ENCODE peak calls at places on chromosomes 1 and 21, in six cellular contexts. D, I, K, A, O and R are unnamed samples.

GRCh38 chr1:207335695-207336363 is 14.4 kb downstream of the CD55 start:
- DNase-seq in D (no peak), I (no peak), K (peak), A (no peak), O (peak), R (no peak)

GRCh38 chr1:78839704-78840277 is 166.7 kb downstream of the ADGRL4 start:
- DNase-seq in D (no peak), I (peak), K (peak), A (no peak), O (no peak), R (no peak)

GRCh38 chr1:198467907-198468306 is 72.6 kb downstream of the ATP6V1G3 start:
- DNase-seq in D (no peak), I (no peak), K (no peak), A (no peak), O (no peak), R (no peak)

GRCh38 chr1:239761509-239761908 is 330.2 kb upstream of the FMN2 start:
- DNase-seq in D (no peak), I (no peak), K (no peak), A (no peak), O (no peak), R (no peak)

GRCh38 chr1:44405804-44406743 is 1.0 kb downstream of the RNF220 start:
- DNase-seq in D (peak), I (peak), K (no peak), A (no peak), O (no peak), R (no peak)

GRCh38 chr1:162902372-162902771 is 41.4 kb upstream of the CCDC190 start:
- DNase-seq in D (no peak), I (no peak), K (no peak), A (no peak), O (no peak), R (no peak)

GRCh38 chr1:164726235-164726634 is 167.3 kb downstream of the PBX1 start:
- DNase-seq in D (no peak), I (no peak), K (no peak), A (no peak), O (no peak), R (no peak)

GRCh38 chr1:73911849-73912248 is 286.1 kb downstream of the LRRIQ3 start:
- DNase-seq in D (no peak), I (no peak), K (no peak), A (no peak), O (no peak), R (no peak)

GRCh38 chr21:46569071-46569470 is 35.8 kb downstream of the S100B start:
- DNase-seq in D (no peak), I (no peak), K (no peak), A (no peak), O (no peak), R (no peak)

GRCh38 chr1:81880781-81881180 is 80.0 kb downstream of the ADGRL2 start:
- DNase-seq in D (no peak), I (no peak), K (no peak), A (no peak), O (no peak), R (no peak)

GRCh38 chr1:32107742-32108661 is at the start of gene KPNA6:
- DNase-seq in D (peak), I (peak), K (peak), A (peak), O (peak), R (peak)
- TF ChIP-seq POLR2A in D (peak), I (no peak), K (peak), A (peak), O (no peak), R (peak)

GRCh38 chr1:10211805-10212405 is 1.5 kb downstream of the KIF1B start:
- DNase-seq in D (peak), I (no peak), K (peak), A (no peak), O (no peak), R (no peak)

GRCh38 chr1:10209590-10209904 is 823 bp upstream of the KIF1B start:
- DNase-seq in D (no peak), I (no peak), K (no peak), A (no peak), O (no peak), R (no peak)

GRCh38 chr1:10212476-10212875 is 2.1 kb downstream of the KIF1B start:
- DNase-seq in D (no peak), I (no peak), K (no peak), A (no peak), O (peak), R (no peak)

GRCh38 chr1:10209905-10210810 is at the start of gene KIF1B:
- DNase-seq in D (peak), I (peak), K (peak), A (peak), O (peak), R (peak)

GRCh38 chr1:10210841-10211804 is 753 bp downstream of the KIF1B start:
- DNase-seq in D (peak), I (peak), K (peak), A (peak), O (peak), R (peak)
- TF ChIP-seq POLR2A in D (no peak), I (peak), K (peak), A (peak), O (no peak), R (no peak)

DNA sequence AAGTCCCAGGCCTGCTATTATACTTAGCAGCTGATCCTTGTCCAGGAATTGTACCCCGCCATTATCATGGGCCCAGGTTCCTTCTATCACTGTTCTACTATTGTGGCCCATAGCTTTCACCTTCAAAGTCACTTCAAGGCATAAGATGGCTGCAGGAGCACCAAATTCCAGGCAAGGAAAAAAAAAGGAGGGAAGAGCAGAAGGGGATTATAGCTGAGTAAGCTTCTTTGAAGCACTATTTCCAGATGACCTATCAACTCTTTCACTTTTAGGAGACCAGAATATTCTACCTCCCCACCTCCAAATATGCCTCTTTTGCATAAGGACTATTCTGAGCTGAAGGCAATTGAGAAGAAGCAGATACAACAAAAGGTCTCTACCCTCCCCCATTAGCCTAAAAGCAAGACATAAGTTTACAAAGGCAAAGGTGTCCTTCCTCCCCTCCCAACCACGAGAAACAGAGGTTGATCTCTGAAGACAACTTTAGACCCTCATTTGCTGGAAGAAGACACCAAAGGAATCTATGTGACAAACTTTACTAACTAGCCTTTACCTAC is 41.8 kb downstream of the PTAFR start:
- DNase-seq in D (no peak), I (no peak), K (no peak), A (no peak), O (no peak), R (no peak)
- TF ChIP-seq POLR2A in D (no peak), I (no peak), K (no peak), A (no peak), O (no peak), R (no peak)

DNA sequence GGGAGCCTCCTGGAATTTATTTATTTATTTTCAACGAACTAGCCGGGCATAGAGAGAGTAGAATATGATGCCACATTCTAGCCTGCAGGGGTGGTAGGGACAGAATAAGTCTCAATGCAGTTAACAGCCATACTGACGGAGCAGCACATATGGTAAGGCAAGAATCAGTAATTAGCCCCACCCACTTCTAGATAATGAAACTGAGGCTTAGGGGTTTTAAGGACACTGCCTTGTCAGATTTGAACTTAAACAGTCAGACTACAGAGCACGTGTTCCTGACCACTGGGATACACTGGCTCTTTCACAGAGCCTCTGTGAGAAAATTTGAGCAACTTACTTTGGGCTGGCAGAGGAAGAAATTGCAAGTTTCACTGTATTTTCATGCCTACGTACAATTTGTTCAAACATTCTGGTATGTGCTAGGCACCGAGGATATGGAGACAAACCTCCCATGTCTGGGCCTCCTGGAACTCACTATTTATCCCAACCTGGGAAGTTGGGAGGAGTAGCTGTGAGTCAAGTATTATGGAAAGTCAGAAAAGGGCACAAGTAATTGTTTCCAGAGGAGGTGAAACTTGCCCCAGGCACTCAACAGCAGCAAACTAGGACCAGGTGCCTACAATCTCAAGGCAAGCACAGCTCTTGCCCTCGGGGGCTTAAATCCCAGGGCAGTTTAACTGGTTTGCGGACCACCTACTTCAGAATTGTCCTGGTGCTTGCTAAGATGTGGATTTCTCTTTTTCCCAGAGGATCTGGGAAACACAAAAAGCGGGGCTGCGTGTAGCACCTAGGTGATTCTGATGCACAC is 1.6 kb upstream of the CLIC4 start:
- DNase-seq in D (no peak), I (no peak), K (no peak), A (no peak), O (peak), R (no peak)
- TF ChIP-seq POLR2A in D (no peak), I (no peak), K (no peak), A (no peak), O (no peak), R (no peak)

GRCh38 chr1:61050541-61051454 is 31.6 kb upstream of the NFIA start:
- DNase-seq in D (peak), I (peak), K (peak), A (no peak), O (peak), R (no peak)

GRCh38 chr1:61047061-61047460 is 35.3 kb upstream of the NFIA start:
- DNase-seq in D (no peak), I (no peak), K (no peak), A (no peak), O (no peak), R (no peak)

GRCh38 chr1:61052393-61053280 is 29.7 kb upstream of the NFIA start:
- DNase-seq in D (no peak), I (peak), K (no peak), A (no peak), O (no peak), R (no peak)

GRCh38 chr1:61051455-61052392 is 30.6 kb upstream of the NFIA start:
- DNase-seq in D (no peak), I (peak), K (no peak), A (no peak), O (peak), R (no peak)

GRCh38 chr1:61049850-61050540 is 32.4 kb upstream of the NFIA start:
- DNase-seq in D (peak), I (peak), K (peak), A (peak), O (peak), R (peak)
- TF ChIP-seq POLR2A in D (peak), I (no peak), K (peak), A (peak), O (no peak), R (no peak)